ENCODE peak calls at places on chromosomes 5 and 9, in nine cellular contexts. One of them, this sample, is unnamed.
A peak's percentile ranks its signal among the peaks of the same experiment; 100 is the strongest.

GRCh38 chr9:92342825-92343488 is 17.2 kb downstream of the CENPP start:
- DNase-seq in effector memory CD8-positive, alpha-beta T cell: no peak
- DNase-seq in AG08396: no peak
- DNase-seq in NCI-H2029 treated with DMSO at 0.1 percent for 48 hours: no peak
- DNase-seq in lung microvascular endothelial cell: peak; percentile 7
- DNase-seq in activated naive CD4-positive, alpha-beta T cell treated with Interleukin-2 at 50 U/mL for 16 hours: no peak
- DNase-seq in esophagus squamous epithelium: no peak
- DNase-seq in non-pigmented ciliary epithelial cell: no peak
- DNase-seq in BJ: no peak
- DNase-seq in this sample: no peak

GRCh38 chr5:31811210-31811609 is 172.3 kb downstream of the PDZD2 start:
- DNase-seq in effector memory CD8-positive, alpha-beta T cell: no peak
- DNase-seq in AG08396: peak; percentile 83
- DNase-seq in NCI-H2029 treated with DMSO at 0.1 percent for 48 hours: no peak
- DNase-seq in lung microvascular endothelial cell: peak; percentile 41
- DNase-seq in activated naive CD4-positive, alpha-beta T cell treated with Interleukin-2 at 50 U/mL for 16 hours: no peak
- DNase-seq in esophagus squamous epithelium: no peak
- DNase-seq in non-pigmented ciliary epithelial cell: peak; percentile 87
- DNase-seq in BJ: peak; percentile 48
- DNase-seq in this sample: no peak

GRCh38 chr5:172683696-172684464 is 42.8 kb downstream of the NEURL1B start:
- DNase-seq in effector memory CD8-positive, alpha-beta T cell: peak; percentile 57
- DNase-seq in AG08396: no peak
- DNase-seq in NCI-H2029 treated with DMSO at 0.1 percent for 48 hours: no peak
- DNase-seq in lung microvascular endothelial cell: no peak
- DNase-seq in activated naive CD4-positive, alpha-beta T cell treated with Interleukin-2 at 50 U/mL for 16 hours: peak; percentile 72
- DNase-seq in esophagus squamous epithelium: no peak
- DNase-seq in non-pigmented ciliary epithelial cell: no peak
- DNase-seq in BJ: no peak
- DNase-seq in this sample: no peak

GRCh38 chr9:136609838-136610311 is 52.8 kb upstream of the EGFL7 start:
- DNase-seq in effector memory CD8-positive, alpha-beta T cell: no peak
- DNase-seq in AG08396: no peak
- DNase-seq in NCI-H2029 treated with DMSO at 0.1 percent for 48 hours: no peak
- DNase-seq in lung microvascular endothelial cell: no peak
- DNase-seq in activated naive CD4-positive, alpha-beta T cell treated with Interleukin-2 at 50 U/mL for 16 hours: no peak
- DNase-seq in esophagus squamous epithelium: no peak
- DNase-seq in non-pigmented ciliary epithelial cell: no peak
- DNase-seq in BJ: no peak
- DNase-seq in this sample: no peak

GRCh38 chr5:684771-685216 is 8.4 kb downstream of the TPPP start:
- DNase-seq in effector memory CD8-positive, alpha-beta T cell: no peak
- DNase-seq in AG08396: no peak
- DNase-seq in NCI-H2029 treated with DMSO at 0.1 percent for 48 hours: no peak
- DNase-seq in lung microvascular endothelial cell: no peak
- DNase-seq in activated naive CD4-positive, alpha-beta T cell treated with Interleukin-2 at 50 U/mL for 16 hours: no peak
- DNase-seq in esophagus squamous epithelium: no peak
- DNase-seq in non-pigmented ciliary epithelial cell: no peak
- DNase-seq in BJ: no peak
- DNase-seq in this sample: peak; percentile 29

GRCh38 chr9:3528466-3528865 is 2.7 kb upstream of the RFX3 start:
- DNase-seq in effector memory CD8-positive, alpha-beta T cell: peak; percentile 42
- DNase-seq in AG08396: no peak
- DNase-seq in NCI-H2029 treated with DMSO at 0.1 percent for 48 hours: no peak
- DNase-seq in lung microvascular endothelial cell: peak; percentile 63
- DNase-seq in activated naive CD4-positive, alpha-beta T cell treated with Interleukin-2 at 50 U/mL for 16 hours: peak; percentile 71
- DNase-seq in esophagus squamous epithelium: no peak
- DNase-seq in non-pigmented ciliary epithelial cell: no peak
- DNase-seq in BJ: no peak
- DNase-seq in this sample: no peak

GRCh38 chr5:172534229-172535169 is 80.2 kb upstream of the SH3PXD2B start:
- DNase-seq in effector memory CD8-positive, alpha-beta T cell: no peak
- DNase-seq in AG08396: no peak
- DNase-seq in NCI-H2029 treated with DMSO at 0.1 percent for 48 hours: no peak
- DNase-seq in lung microvascular endothelial cell: no peak
- DNase-seq in activated naive CD4-positive, alpha-beta T cell treated with Interleukin-2 at 50 U/mL for 16 hours: no peak
- DNase-seq in esophagus squamous epithelium: no peak
- DNase-seq in non-pigmented ciliary epithelial cell: no peak
- DNase-seq in BJ: no peak
- DNase-seq in this sample: no peak

GRCh38 chr5:96743065-96743768 is 64.5 kb downstream of the ERAP1 start:
- DNase-seq in effector memory CD8-positive, alpha-beta T cell: no peak
- DNase-seq in AG08396: peak; percentile 22
- DNase-seq in NCI-H2029 treated with DMSO at 0.1 percent for 48 hours: no peak
- DNase-seq in lung microvascular endothelial cell: peak; percentile 86
- DNase-seq in activated naive CD4-positive, alpha-beta T cell treated with Interleukin-2 at 50 U/mL for 16 hours: no peak
- DNase-seq in esophagus squamous epithelium: no peak
- DNase-seq in non-pigmented ciliary epithelial cell: no peak
- DNase-seq in BJ: no peak
- DNase-seq in this sample: peak; percentile 61

GRCh38 chr5:88144219-88145040 is 124.2 kb downstream of the TMEM161B start:
- DNase-seq in effector memory CD8-positive, alpha-beta T cell: no peak
- DNase-seq in AG08396: no peak
- DNase-seq in NCI-H2029 treated with DMSO at 0.1 percent for 48 hours: no peak
- DNase-seq in lung microvascular endothelial cell: no peak
- DNase-seq in activated naive CD4-positive, alpha-beta T cell treated with Interleukin-2 at 50 U/mL for 16 hours: no peak
- DNase-seq in esophagus squamous epithelium: no peak
- DNase-seq in non-pigmented ciliary epithelial cell: no peak
- DNase-seq in BJ: no peak
- DNase-seq in this sample: no peak

GRCh38 chr9:5263568-5264218 is 32.5 kb downstream of the INSL4 start:
- DNase-seq in effector memory CD8-positive, alpha-beta T cell: no peak
- DNase-seq in AG08396: no peak
- DNase-seq in NCI-H2029 treated with DMSO at 0.1 percent for 48 hours: no peak
- DNase-seq in lung microvascular endothelial cell: peak; percentile 36
- DNase-seq in activated naive CD4-positive, alpha-beta T cell treated with Interleukin-2 at 50 U/mL for 16 hours: no peak
- DNase-seq in esophagus squamous epithelium: no peak
- DNase-seq in non-pigmented ciliary epithelial cell: no peak
- DNase-seq in BJ: no peak
- DNase-seq in this sample: no peak

GRCh38 chr5:27083763-27084420 is 45.5 kb upstream of the CDH9 start:
- DNase-seq in effector memory CD8-positive, alpha-beta T cell: no peak
- DNase-seq in AG08396: no peak
- DNase-seq in NCI-H2029 treated with DMSO at 0.1 percent for 48 hours: no peak
- DNase-seq in lung microvascular endothelial cell: no peak
- DNase-seq in activated naive CD4-positive, alpha-beta T cell treated with Interleukin-2 at 50 U/mL for 16 hours: no peak
- DNase-seq in esophagus squamous epithelium: no peak
- DNase-seq in non-pigmented ciliary epithelial cell: no peak
- DNase-seq in BJ: no peak
- DNase-seq in this sample: no peak

GRCh38 chr5:162703914-162704313 is 636.3 kb downstream of the GABRG2 start:
- DNase-seq in effector memory CD8-positive, alpha-beta T cell: no peak
- DNase-seq in AG08396: no peak
- DNase-seq in NCI-H2029 treated with DMSO at 0.1 percent for 48 hours: no peak
- DNase-seq in lung microvascular endothelial cell: no peak
- DNase-seq in activated naive CD4-positive, alpha-beta T cell treated with Interleukin-2 at 50 U/mL for 16 hours: no peak
- DNase-seq in esophagus squamous epithelium: no peak
- DNase-seq in non-pigmented ciliary epithelial cell: no peak
- DNase-seq in BJ: no peak
- DNase-seq in this sample: no peak

GRCh38 chr5:61328791-61329617 is 3.1 kb upstream of the ZSWIM6 start:
- DNase-seq in effector memory CD8-positive, alpha-beta T cell: no peak
- DNase-seq in AG08396: no peak
- DNase-seq in NCI-H2029 treated with DMSO at 0.1 percent for 48 hours: no peak
- DNase-seq in lung microvascular endothelial cell: no peak
- DNase-seq in activated naive CD4-positive, alpha-beta T cell treated with Interleukin-2 at 50 U/mL for 16 hours: no peak
- DNase-seq in esophagus squamous epithelium: no peak
- DNase-seq in non-pigmented ciliary epithelial cell: no peak
- DNase-seq in BJ: no peak
- DNase-seq in this sample: no peak

GRCh38 chr9:104743377-104743985 is 4.0 kb upstream of the NIPSNAP3A start:
- DNase-seq in effector memory CD8-positive, alpha-beta T cell: peak; percentile 41
- DNase-seq in AG08396: peak; percentile 53
- DNase-seq in NCI-H2029 treated with DMSO at 0.1 percent for 48 hours: peak; percentile 83
- DNase-seq in lung microvascular endothelial cell: peak; percentile 81
- DNase-seq in activated naive CD4-positive, alpha-beta T cell treated with Interleukin-2 at 50 U/mL for 16 hours: peak; percentile 6
- DNase-seq in esophagus squamous epithelium: no peak
- DNase-seq in non-pigmented ciliary epithelial cell: peak; percentile 43
- DNase-seq in BJ: peak; percentile 19
- DNase-seq in this sample: no peak

GRCh38 chr5:132883261-132883834 is 9.9 kb downstream of the LEAP2 start:
- DNase-seq in effector memory CD8-positive, alpha-beta T cell: no peak
- DNase-seq in AG08396: peak; percentile 51
- DNase-seq in NCI-H2029 treated with DMSO at 0.1 percent for 48 hours: peak; percentile 55
- DNase-seq in lung microvascular endothelial cell: peak; percentile 88
- DNase-seq in activated naive CD4-positive, alpha-beta T cell treated with Interleukin-2 at 50 U/mL for 16 hours: peak; percentile 16
- DNase-seq in esophagus squamous epithelium: no peak
- DNase-seq in non-pigmented ciliary epithelial cell: no peak
- DNase-seq in BJ: no peak
- DNase-seq in this sample: no peak

GRCh38 chr5:134103998-134104612 is 10.4 kb upstream of the TCF7 start:
- DNase-seq in effector memory CD8-positive, alpha-beta T cell: no peak
- DNase-seq in AG08396: no peak
- DNase-seq in NCI-H2029 treated with DMSO at 0.1 percent for 48 hours: no peak
- DNase-seq in lung microvascular endothelial cell: no peak
- DNase-seq in activated naive CD4-positive, alpha-beta T cell treated with Interleukin-2 at 50 U/mL for 16 hours: peak; percentile 59
- DNase-seq in esophagus squamous epithelium: no peak
- DNase-seq in non-pigmented ciliary epithelial cell: no peak
- DNase-seq in BJ: no peak
- DNase-seq in this sample: peak; percentile 27

GRCh38 chr9:125889524-125890473 is 142.6 kb downstream of the PBX3 start:
- DNase-seq in effector memory CD8-positive, alpha-beta T cell: peak; percentile 28
- DNase-seq in AG08396: peak; percentile 62
- DNase-seq in NCI-H2029 treated with DMSO at 0.1 percent for 48 hours: peak; percentile 72
- DNase-seq in lung microvascular endothelial cell: peak; percentile 47
- DNase-seq in activated naive CD4-positive, alpha-beta T cell treated with Interleukin-2 at 50 U/mL for 16 hours: peak; percentile 34
- DNase-seq in esophagus squamous epithelium: no peak
- DNase-seq in non-pigmented ciliary epithelial cell: no peak
- DNase-seq in BJ: no peak
- DNase-seq in this sample: peak; percentile 73

GRCh38 chr5:176396330-176396729 is 7.8 kb downstream of the HIGD2A start:
- DNase-seq in effector memory CD8-positive, alpha-beta T cell: no peak
- DNase-seq in AG08396: no peak
- DNase-seq in NCI-H2029 treated with DMSO at 0.1 percent for 48 hours: no peak
- DNase-seq in lung microvascular endothelial cell: no peak
- DNase-seq in activated naive CD4-positive, alpha-beta T cell treated with Interleukin-2 at 50 U/mL for 16 hours: no peak
- DNase-seq in esophagus squamous epithelium: no peak
- DNase-seq in non-pigmented ciliary epithelial cell: no peak
- DNase-seq in BJ: no peak
- DNase-seq in this sample: no peak

GRCh38 chr5:60835554-60835953 is 8.5 kb downstream of the ELOVL7 start:
- DNase-seq in effector memory CD8-positive, alpha-beta T cell: no peak
- DNase-seq in AG08396: no peak
- DNase-seq in NCI-H2029 treated with DMSO at 0.1 percent for 48 hours: no peak
- DNase-seq in lung microvascular endothelial cell: peak; percentile 29
- DNase-seq in activated naive CD4-positive, alpha-beta T cell treated with Interleukin-2 at 50 U/mL for 16 hours: no peak
- DNase-seq in esophagus squamous epithelium: no peak
- DNase-seq in non-pigmented ciliary epithelial cell: no peak
- DNase-seq in BJ: no peak
- DNase-seq in this sample: no peak

GRCh38 chr9:137626448-137626847 is 7.6 kb downstream of the EHMT1 start:
- DNase-seq in effector memory CD8-positive, alpha-beta T cell: no peak
- DNase-seq in AG08396: no peak
- DNase-seq in NCI-H2029 treated with DMSO at 0.1 percent for 48 hours: no peak
- DNase-seq in lung microvascular endothelial cell: no peak
- DNase-seq in activated naive CD4-positive, alpha-beta T cell treated with Interleukin-2 at 50 U/mL for 16 hours: no peak
- DNase-seq in esophagus squamous epithelium: no peak
- DNase-seq in non-pigmented ciliary epithelial cell: no peak
- DNase-seq in BJ: no peak
- DNase-seq in this sample: no peak

GRCh38 chr5:124234022-124234899 is 512.2 kb downstream of the ZNF608 start:
- DNase-seq in effector memory CD8-positive, alpha-beta T cell: no peak
- DNase-seq in AG08396: no peak
- DNase-seq in NCI-H2029 treated with DMSO at 0.1 percent for 48 hours: no peak
- DNase-seq in lung microvascular endothelial cell: no peak
- DNase-seq in activated naive CD4-positive, alpha-beta T cell treated with Interleukin-2 at 50 U/mL for 16 hours: no peak
- DNase-seq in esophagus squamous epithelium: no peak
- DNase-seq in non-pigmented ciliary epithelial cell: no peak
- DNase-seq in BJ: no peak
- DNase-seq in this sample: no peak

GRCh38 chr5:67842806-67843205 is 372.8 kb upstream of the PIK3R1 start:
- DNase-seq in effector memory CD8-positive, alpha-beta T cell: no peak
- DNase-seq in AG08396: no peak
- DNase-seq in NCI-H2029 treated with DMSO at 0.1 percent for 48 hours: no peak
- DNase-seq in lung microvascular endothelial cell: peak; percentile 14
- DNase-seq in activated naive CD4-positive, alpha-beta T cell treated with Interleukin-2 at 50 U/mL for 16 hours: no peak
- DNase-seq in esophagus squamous epithelium: no peak
- DNase-seq in non-pigmented ciliary epithelial cell: no peak
- DNase-seq in BJ: no peak
- DNase-seq in this sample: no peak

GRCh38 chr5:35938518-35939227 is at the start of gene CAPSL:
- DNase-seq in effector memory CD8-positive, alpha-beta T cell: no peak
- DNase-seq in AG08396: peak; percentile 50
- DNase-seq in NCI-H2029 treated with DMSO at 0.1 percent for 48 hours: no peak
- DNase-seq in lung microvascular endothelial cell: peak; percentile 32
- DNase-seq in activated naive CD4-positive, alpha-beta T cell treated with Interleukin-2 at 50 U/mL for 16 hours: no peak
- DNase-seq in esophagus squamous epithelium: no peak
- DNase-seq in non-pigmented ciliary epithelial cell: no peak
- DNase-seq in BJ: no peak
- DNase-seq in this sample: peak; percentile 45

GRCh38 chr9:129100383-129101169 is 10.0 kb downstream of the CRAT start:
- DNase-seq in effector memory CD8-positive, alpha-beta T cell: no peak
- DNase-seq in AG08396: no peak
- DNase-seq in NCI-H2029 treated with DMSO at 0.1 percent for 48 hours: no peak
- DNase-seq in lung microvascular endothelial cell: no peak
- DNase-seq in activated naive CD4-positive, alpha-beta T cell treated with Interleukin-2 at 50 U/mL for 16 hours: no peak
- DNase-seq in esophagus squamous epithelium: no peak
- DNase-seq in non-pigmented ciliary epithelial cell: no peak
- DNase-seq in BJ: no peak
- DNase-seq in this sample: peak; percentile 39

GRCh38 chr5:77308154-77308960 is 97.9 kb downstream of the PDE8B start:
- DNase-seq in effector memory CD8-positive, alpha-beta T cell: no peak
- DNase-seq in AG08396: no peak
- DNase-seq in NCI-H2029 treated with DMSO at 0.1 percent for 48 hours: no peak
- DNase-seq in lung microvascular endothelial cell: no peak
- DNase-seq in activated naive CD4-positive, alpha-beta T cell treated with Interleukin-2 at 50 U/mL for 16 hours: no peak
- DNase-seq in esophagus squamous epithelium: no peak
- DNase-seq in non-pigmented ciliary epithelial cell: no peak
- DNase-seq in BJ: no peak
- DNase-seq in this sample: no peak

GRCh38 chr5:143051244-143052058 is 281.3 kb downstream of the ARHGAP26 start:
- DNase-seq in effector memory CD8-positive, alpha-beta T cell: no peak
- DNase-seq in AG08396: peak; percentile 65
- DNase-seq in NCI-H2029 treated with DMSO at 0.1 percent for 48 hours: peak; percentile 57
- DNase-seq in lung microvascular endothelial cell: peak; percentile 22
- DNase-seq in activated naive CD4-positive, alpha-beta T cell treated with Interleukin-2 at 50 U/mL for 16 hours: no peak
- DNase-seq in esophagus squamous epithelium: no peak
- DNase-seq in non-pigmented ciliary epithelial cell: no peak
- DNase-seq in BJ: peak; percentile 78
- DNase-seq in this sample: no peak

GRCh38 chr9:108889649-108890067 is 27.6 kb downstream of the ACTL7A start:
- DNase-seq in effector memory CD8-positive, alpha-beta T cell: no peak
- DNase-seq in AG08396: no peak
- DNase-seq in NCI-H2029 treated with DMSO at 0.1 percent for 48 hours: no peak
- DNase-seq in lung microvascular endothelial cell: peak; percentile 48
- DNase-seq in activated naive CD4-positive, alpha-beta T cell treated with Interleukin-2 at 50 U/mL for 16 hours: no peak
- DNase-seq in esophagus squamous epithelium: no peak
- DNase-seq in non-pigmented ciliary epithelial cell: peak; percentile 23
- DNase-seq in BJ: no peak
- DNase-seq in this sample: no peak

GRCh38 chr5:135944967-135945560 is 9.7 kb downstream of the LECT2 start:
- DNase-seq in effector memory CD8-positive, alpha-beta T cell: peak; percentile 24
- DNase-seq in AG08396: peak; percentile 51
- DNase-seq in NCI-H2029 treated with DMSO at 0.1 percent for 48 hours: peak; percentile 61
- DNase-seq in lung microvascular endothelial cell: peak; percentile 84
- DNase-seq in activated naive CD4-positive, alpha-beta T cell treated with Interleukin-2 at 50 U/mL for 16 hours: peak; percentile 16
- DNase-seq in esophagus squamous epithelium: no peak
- DNase-seq in non-pigmented ciliary epithelial cell: peak; percentile 67
- DNase-seq in BJ: peak; percentile 23
- DNase-seq in this sample: no peak

GRCh38 chr9:10108815-10109214 is 504.0 kb downstream of the PTPRD start:
- DNase-seq in effector memory CD8-positive, alpha-beta T cell: no peak
- DNase-seq in AG08396: no peak
- DNase-seq in NCI-H2029 treated with DMSO at 0.1 percent for 48 hours: no peak
- DNase-seq in lung microvascular endothelial cell: no peak
- DNase-seq in activated naive CD4-positive, alpha-beta T cell treated with Interleukin-2 at 50 U/mL for 16 hours: no peak
- DNase-seq in esophagus squamous epithelium: no peak
- DNase-seq in non-pigmented ciliary epithelial cell: no peak
- DNase-seq in BJ: no peak
- DNase-seq in this sample: no peak

GRCh38 chr9:129380961-129381401 is 202.9 kb upstream of the IER5L start:
- DNase-seq in effector memory CD8-positive, alpha-beta T cell: no peak
- DNase-seq in AG08396: no peak
- DNase-seq in NCI-H2029 treated with DMSO at 0.1 percent for 48 hours: no peak
- DNase-seq in lung microvascular endothelial cell: no peak
- DNase-seq in activated naive CD4-positive, alpha-beta T cell treated with Interleukin-2 at 50 U/mL for 16 hours: no peak
- DNase-seq in esophagus squamous epithelium: no peak
- DNase-seq in non-pigmented ciliary epithelial cell: no peak
- DNase-seq in BJ: no peak
- DNase-seq in this sample: no peak

GRCh38 chr9:37650873-37651768 is at the start of gene FRMPD1:
- DNase-seq in effector memory CD8-positive, alpha-beta T cell: peak; percentile 52
- DNase-seq in AG08396: peak; percentile 85
- DNase-seq in NCI-H2029 treated with DMSO at 0.1 percent for 48 hours: no peak
- DNase-seq in lung microvascular endothelial cell: peak; percentile 32
- DNase-seq in activated naive CD4-positive, alpha-beta T cell treated with Interleukin-2 at 50 U/mL for 16 hours: peak; percentile 57
- DNase-seq in esophagus squamous epithelium: no peak
- DNase-seq in non-pigmented ciliary epithelial cell: no peak
- DNase-seq in BJ: no peak
- DNase-seq in this sample: peak; percentile 65

This sample was measured in right cardiac atrium.